ENCODE peak calls at places on chromosomes 4 and X, in ten cellular contexts. O is K562, F is colonic mucosa, S is HCT116, Z is tibial nerve, M is neural progenitor cell, D is mucosa of descending colon, V is lung, J is aorta, T is thoracic aorta. I is an unnamed sample. For H3K4me1, the result is how much of the 10 kb centered on the place peaks cover.

GRCh38 chr4:59455751-59456150 is 1744.4 kb upstream of the ADGRL3 start:
- DNase-seq in O (no peak), F (no peak), S (no peak), Z (no peak), M (no peak), D (no peak), V (no peak), J (no peak), T (no peak), I (no peak)

GRCh38 chr4:78370625-78371372 is 180.8 kb upstream of the ANXA3 start:
- DNase-seq in O (no peak), F (no peak), S (no peak), Z (no peak), M (no peak), D (no peak), V (no peak), J (no peak), T (no peak), I (no peak)

GRCh38 chr4:94941706-94942105 is 184.0 kb downstream of the BMPR1B start:
- DNase-seq in O (no peak), F (no peak), S (no peak), Z (no peak), M (no peak), D (no peak), V (no peak), J (no peak), T (no peak), I (no peak)

GRCh38 chr4:17168571-17168970 is 270.1 kb upstream of the LDB2 start:
- DNase-seq in O (no peak), F (no peak), S (no peak), Z (no peak), M (no peak), D (no peak), V (no peak), J (no peak), T (no peak), I (no peak)

GRCh38 chr4:123052007-123052406 is 129.6 kb upstream of the NUDT6 start:
- DNase-seq in O (no peak), F (no peak), S (no peak), Z (no peak), M (no peak), D (no peak), V (no peak), J (no peak), T (no peak), I (no peak)

GRCh38 chr4:5982156-5982973 is 35.9 kb downstream of the C4orf50 start:
- DNase-seq in O (no peak), F (no peak), S (no peak), Z (no peak), M (no peak), D (no peak), V (no peak), J (no peak), T (no peak), I (no peak)

GRCh38 chrX:67636532-67636931 is 92.7 kb downstream of the AR start:
- DNase-seq in O (no peak), F (no peak), S (no peak), Z (no peak), M (no peak), D (no peak), V (no peak), J (no peak), T (no peak), I (no peak)

GRCh38 chrX:34884693-34885277 is 57.8 kb upstream of the FAM47B start:
- DNase-seq in O (no peak), F (no peak), S (no peak), Z (peak), M (no peak), D (no peak), V (no peak), J (no peak), T (no peak), I (no peak)

GRCh38 chr4:127698789-127699200 is 31.4 kb upstream of the SLC25A31 start:
- DNase-seq in O (no peak), F (no peak), S (peak), Z (no peak), M (no peak), D (no peak), V (no peak), J (no peak), T (no peak), I (no peak)

GRCh38 chr4:147590249-147590920 is 26.8 kb upstream of the TMEM184C start:
- DNase-seq in O (peak), F (peak), S (peak), Z (peak), M (peak), D (peak), V (peak), J (peak), T (peak), I (no peak)

GRCh38 chr4:148118628-148119027 is 323.6 kb downstream of the NR3C2 start:
- DNase-seq in O (no peak), F (no peak), S (no peak), Z (no peak), M (no peak), D (no peak), V (no peak), J (no peak), T (no peak), I (no peak)

GRCh38 chr4:81326581-81326980 is 111.6 kb upstream of the PRKG2 start:
- DNase-seq in O (no peak), F (no peak), S (no peak), Z (no peak), M (no peak), D (no peak), V (no peak), J (no peak), T (no peak), I (no peak)

GRCh38 chrX:18668468-18668867 is 3.4 kb downstream of the RS1 start:
- DNase-seq in O (no peak), F (no peak), S (no peak), Z (no peak), M (no peak), D (no peak), V (no peak), J (no peak), T (no peak), I (no peak)

GRCh38 chrX:18537068-18537467 is 111.7 kb downstream of the CDKL5 start:
- DNase-seq in O (no peak), F (no peak), S (no peak), Z (no peak), M (no peak), D (no peak), V (no peak), J (no peak), T (no peak), I (no peak)

GRCh38 chr4:6199344-6199921 is 916 bp downstream of the JAKMIP1 start:
- DNase-seq in O (no peak), F (no peak), S (no peak), Z (no peak), M (peak), D (no peak), V (no peak), J (no peak), T (no peak), I (no peak)

GRCh38 chrX:129585691-129586090 is 45.6 kb downstream of the OCRL start:
- DNase-seq in O (no peak), F (no peak), S (no peak), Z (no peak), M (no peak), D (no peak), V (no peak), J (no peak), T (no peak), I (no peak)

GRCh38 chrX:15789979-15790765 is at the start of gene ZRSR2:
- DNase-seq in O (peak), F (peak), S (peak), Z (peak), M (peak), D (peak), V (peak), J (peak), T (peak), I (peak)

GRCh38 chr4:94978904-94979303 is 221.1 kb downstream of the BMPR1B start:
- DNase-seq in O (no peak), F (no peak), S (no peak), Z (no peak), M (no peak), D (no peak), V (no peak), J (no peak), T (no peak), I (no peak)

GRCh38 chr4:149173241-149174013 is 642.2 kb downstream of the IQCM start:
- DNase-seq in O (no peak), F (no peak), S (no peak), Z (no peak), M (no peak), D (no peak), V (no peak), J (no peak), T (no peak), I (no peak)

GRCh38 chr4:77453911-77454310 is 151.7 kb upstream of the CXCL13 start:
- DNase-seq in O (no peak), F (no peak), S (no peak), Z (no peak), M (no peak), D (no peak), V (no peak), J (no peak), T (no peak), I (no peak)

GRCh38 chr4:123363729-123364128 is 32.9 kb upstream of the SPRY1 start:
- DNase-seq in O (no peak), F (no peak), S (no peak), Z (no peak), M (no peak), D (no peak), V (no peak), J (no peak), T (no peak), I (no peak)

GRCh38 chrX:39301041-39301440 is 499.8 kb downstream of the MID1IP1 start:
- DNase-seq in O (no peak), F (no peak), S (no peak), Z (no peak), M (no peak), D (no peak), V (no peak), J (no peak), T (no peak), I (no peak)

GRCh38 chr4:167234388-167234881 is at the start of gene SPOCK3:
- DNase-seq in O (no peak), F (no peak), S (peak), Z (no peak), M (peak), D (no peak), V (peak), J (peak), T (no peak), I (no peak)

GRCh38 chr4:5460106-5460801 is 248.1 kb downstream of the EVC2 start:
- DNase-seq in O (peak), F (no peak), S (peak), Z (no peak), M (peak), D (no peak), V (no peak), J (no peak), T (no peak), I (no peak)

GRCh38 chrX:149259241-149259640 is 245.9 kb downstream of the IDS start:
- DNase-seq in O (no peak), F (no peak), S (no peak), Z (no peak), M (no peak), D (no peak), V (no peak), J (no peak), T (no peak), I (no peak)

GRCh38 chrX:15441464-15441863 is 51.7 kb downstream of the PIR start:
- DNase-seq in O (no peak), F (no peak), S (no peak), Z (no peak), M (peak), D (no peak), V (no peak), J (no peak), T (no peak), I (no peak)

GRCh38 chrX:31038585-31039326 is 33.1 kb downstream of the FTHL17 start:
- DNase-seq in O (peak), F (peak), S (no peak), Z (peak), M (peak), D (no peak), V (no peak), J (no peak), T (no peak), I (no peak)

GRCh38 chrX:150959557-150959956 is 23.6 kb upstream of the HMGB3 start:
- DNase-seq in O (no peak), F (no peak), S (no peak), Z (no peak), M (no peak), D (no peak), V (no peak), J (no peak), T (no peak), I (no peak)

GRCh38 chr4:117941611-117942010 is 92.7 kb upstream of the NDST3 start:
- DNase-seq in O (no peak), F (no peak), S (no peak), Z (no peak), M (peak), D (no peak), V (no peak), J (no peak), T (no peak), I (no peak)

GRCh38 chr4:186227221-186227620 is at the start of gene KLKB1:
- DNase-seq in O (no peak), F (no peak), S (no peak), Z (no peak), M (no peak), D (no peak), V (no peak), J (no peak), T (no peak), I (no peak)

GRCh38 chrX:133415276-133416105 is at the start of gene GPC4:
- DNase-seq in O (no peak), F (peak), S (peak), Z (peak), M (peak), D (peak), V (peak), J (peak), T (no peak), I (no peak)

GRCh38 chr4:124783847-124784246 is 71.3 kb upstream of the ANKRD50 start:
- DNase-seq in O (no peak), F (no peak), S (no peak), Z (no peak), M (no peak), D (no peak), V (no peak), J (no peak), T (no peak), I (no peak)

GRCh38 chr4:86359944-86360478 is at the start of gene MAPK10:
- DNase-seq in O (peak), F (peak), S (no peak), Z (peak), M (peak), D (peak), V (peak), J (no peak), T (peak), I (peak)

GRCh38 chr4:148986951-148987350 is 544.7 kb upstream of the NR3C2 start:
- DNase-seq in O (no peak), F (peak), S (peak), Z (no peak), M (no peak), D (no peak), V (no peak), J (no peak), T (no peak), I (no peak)

GRCh38 chr4:122583906-122584305 is 37.0 kb downstream of the IL21 start:
- DNase-seq in O (no peak), F (no peak), S (no peak), Z (no peak), M (no peak), D (no peak), V (no peak), J (no peak), T (no peak), I (no peak)

GRCh38 chr4:56293121-56293520 is 94.2 kb downstream of the AASDH start:
- DNase-seq in O (no peak), F (no peak), S (no peak), Z (no peak), M (no peak), D (no peak), V (no peak), J (no peak), T (no peak), I (no peak)

GRCh38 chrX:53280703-53281320 is 572 bp downstream of the IQSEC2 start:
- DNase-seq in O (no peak), F (peak), S (no peak), Z (peak), M (peak), D (peak), V (no peak), J (no peak), T (no peak), I (no peak)

GRCh38 chrX:69150294-69150960 is 14.8 kb downstream of the PJA1 start:
- DNase-seq in O (no peak), F (peak), S (peak), Z (no peak), M (no peak), D (no peak), V (no peak), J (no peak), T (no peak), I (no peak)

GRCh38 chrX:69146739-69147138 is 18.5 kb downstream of the PJA1 start:
- DNase-seq in O (no peak), F (no peak), S (no peak), Z (no peak), M (no peak), D (no peak), V (no peak), J (no peak), T (no peak), I (no peak)

GRCh38 chrX:69152398-69152797 is 12.9 kb downstream of the PJA1 start:
- DNase-seq in O (no peak), F (peak), S (no peak), Z (peak), M (no peak), D (peak), V (no peak), J (peak), T (no peak), I (no peak)

GRCh38 chrX:69151898-69152297 is 13.4 kb downstream of the PJA1 start:
- DNase-seq in O (no peak), F (peak), S (no peak), Z (no peak), M (no peak), D (no peak), V (no peak), J (no peak), T (no peak), I (no peak)

GRCh38 chrX:69149466-69150293 is 15.6 kb downstream of the PJA1 start:
- DNase-seq in O (no peak), F (peak), S (no peak), Z (no peak), M (peak), D (no peak), V (no peak), J (no peak), T (no peak), I (no peak)
- H3K4me1 ChIP-seq in O (under half), F (under half), S (under half), Z (under half), M (under half), D (under half), V (under half), J (under half), T (under half), I (under half)

GRCh38 chr4:3237711-3238560 is 11.0 kb upstream of the MSANTD1 start:
- DNase-seq in O (no peak), F (no peak), S (no peak), Z (no peak), M (peak), D (no peak), V (no peak), J (no peak), T (no peak), I (no peak)
- H3K4me1 ChIP-seq in O (under half), F (under half), S (under half), Z (under half), M (under half), D (under half), V (under half), J (under half), T (under half), I (under half)

GRCh38 chr4:1208970-1209704 is 36.8 kb upstream of the SPON2 start:
- DNase-seq in O (no peak), F (no peak), S (no peak), Z (no peak), M (no peak), D (peak), V (no peak), J (peak), T (no peak), I (no peak)
- H3K4me1 ChIP-seq in O (under half), F (under half), S (under half), Z (half or more), M (under half), D (under half), V (under half), J (under half), T (under half), I (under half)

GRCh38 chr4:12973522-12973921 is 510.6 kb downstream of the RAB28 start:
- DNase-seq in O (no peak), F (no peak), S (no peak), Z (no peak), M (no peak), D (no peak), V (no peak), J (no peak), T (no peak), I (no peak)

GRCh38 chr4:12979797-12980196 is 504.3 kb downstream of the RAB28 start:
- DNase-seq in O (no peak), F (peak), S (no peak), Z (no peak), M (no peak), D (peak), V (no peak), J (no peak), T (no peak), I (no peak)

GRCh38 chr4:12975511-12975910 is 508.6 kb downstream of the RAB28 start:
- DNase-seq in O (no peak), F (no peak), S (no peak), Z (no peak), M (no peak), D (no peak), V (no peak), J (no peak), T (no peak), I (no peak)

DNA sequence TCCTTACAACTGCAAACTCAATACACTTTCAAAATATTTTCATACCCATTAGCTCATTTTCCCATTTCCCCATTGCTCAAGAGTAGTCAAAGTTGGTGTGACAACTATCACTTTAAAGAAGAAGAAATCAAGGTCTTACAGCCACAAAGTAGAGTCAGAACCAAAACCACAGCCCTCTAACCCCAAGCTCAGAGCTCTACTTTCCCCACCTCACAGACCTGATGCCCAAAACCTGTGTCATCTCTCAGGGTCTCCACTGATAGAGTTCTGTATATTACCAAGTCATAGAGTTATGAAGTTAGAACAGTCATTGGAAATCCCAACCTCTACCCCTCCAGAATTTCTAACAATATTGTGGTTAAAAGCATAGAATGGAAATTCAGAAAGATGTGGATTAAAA is 505.8 kb downstream of the RAB28 start:
- DNase-seq in O (no peak), F (no peak), S (no peak), Z (no peak), M (no peak), D (no peak), V (no peak), J (no peak), T (no peak), I (no peak)
- H3K4me1 ChIP-seq in O (under half), F (under half), S (under half), Z (under half), M (under half), D (under half), V (under half), J (under half), T (under half), I (under half)

I was measured in effector memory CD4-positive, alpha-beta T cell.